ENCODE peak calls at places on chromosome 7, in eight cellular contexts. U is psoas muscle, S is colonic mucosa, I is suprapubic skin, N is cardiac muscle cell, O is tibial nerve, P is RWPE2, Z is BE2C. J is an unnamed sample.

GRCh38 chr7:22885824-22886255 is 63.2 kb upstream of the TOMM7 start:
- DNase-seq in Z (peak; percentile 15), S (no peak), O (no peak), I (no peak), P (no peak), N (no peak), U (no peak), J (peak; percentile 18)

GRCh38 chr7:23689165-23689564 is 9.2 kb downstream of the FAM221A start:
- DNase-seq in P (no peak), O (no peak), S (no peak), U (no peak), I (no peak), N (no peak), Z (no peak), J (no peak)

GRCh38 chr7:137703291-137704010 is 143.3 kb downstream of the DGKI start:
- DNase-seq in I (no peak), Z (no peak), O (no peak), P (no peak), S (no peak), N (no peak), U (no peak), J (no peak)

GRCh38 chr7:129702316-129702715 is 90.8 kb downstream of the NRF1 start:
- DNase-seq in U (no peak), P (no peak), I (no peak), Z (no peak), O (no peak), S (no peak), N (peak; percentile 58), J (no peak)

GRCh38 chr7:18637516-18637915 is 142.0 kb downstream of the HDAC9 start:
- DNase-seq in U (no peak), Z (no peak), N (no peak), I (no peak), O (no peak), P (no peak), S (no peak), J (no peak)

GRCh38 chr7:108083980-108084379 is 46.2 kb downstream of the LAMB4 start:
- DNase-seq in U (no peak), S (no peak), Z (no peak), O (no peak), P (no peak), N (peak; percentile 38), I (no peak), J (peak; percentile 40)

GRCh38 chr7:124762611-124763143 is 2.9 kb downstream of the GPR37 start:
- DNase-seq in S (peak; percentile 66), O (no peak), N (no peak), P (no peak), I (no peak), Z (no peak), U (no peak), J (no peak)

GRCh38 chr7:72925546-72926120 is 738 bp downstream of the POM121 start:
- DNase-seq in O (no peak), U (no peak), I (no peak), P (no peak), N (peak; percentile 46), Z (no peak), S (no peak), J (peak; percentile 53)

GRCh38 chr7:54769203-54769602 is 10.2 kb upstream of the SEC61G start:
- DNase-seq in I (no peak), S (no peak), P (no peak), Z (no peak), N (no peak), U (no peak), O (no peak), J (peak; percentile 23)

GRCh38 chr7:30028749-30029635 is 780 bp downstream of the PLEKHA8 start:
- DNase-seq in O (peak; percentile 32), N (peak; percentile 43), I (peak; percentile 82), P (peak; percentile 60), Z (no peak), U (no peak), S (peak; percentile 63), J (no peak)

GRCh38 chr7:30027915-30028748 is at the start of gene PLEKHA8:
- DNase-seq in O (peak; percentile 75), U (peak; percentile 89), P (peak; percentile 81), I (peak; percentile 93), S (peak; percentile 94), Z (peak; percentile 89), N (peak; percentile 90), J (peak; percentile 71)

GRCh38 chr7:30032310-30033125 is 4.3 kb downstream of the PLEKHA8 start:
- DNase-seq in N (peak; percentile 49), P (no peak), S (no peak), Z (no peak), U (no peak), O (no peak), I (no peak), J (peak; percentile 81)

GRCh38 chr7:30027065-30027456 is 559 bp upstream of the FKBP14 start:
- DNase-seq in U (no peak), S (no peak), P (no peak), N (peak; percentile 47), Z (peak; percentile 11), O (no peak), I (no peak), J (peak; percentile 62)

DNA sequence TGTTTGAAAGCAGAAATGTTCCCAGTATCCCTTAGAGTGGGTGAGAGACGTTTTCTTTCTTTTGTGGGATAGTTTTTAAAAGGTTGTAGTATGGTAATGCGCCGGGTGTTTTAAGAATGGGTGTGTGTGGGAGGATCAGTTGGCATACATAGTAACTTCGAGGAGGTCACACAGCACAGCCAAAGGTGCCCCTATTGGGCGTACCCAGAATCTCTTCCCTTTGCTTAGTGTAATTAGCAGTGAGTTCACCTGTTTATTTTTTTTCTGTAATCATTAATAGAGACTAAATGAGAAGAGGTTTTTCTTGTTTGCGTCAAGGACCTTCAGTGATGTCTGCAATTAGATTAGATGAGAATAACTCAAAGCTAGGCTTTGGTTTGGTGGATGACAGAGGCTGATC is 1.5 kb downstream of the PLEKHA8 start:
- DNase-seq in I (no peak), Z (no peak), P (no peak), N (peak; percentile 16), O (no peak), U (no peak), S (peak; percentile 37), J (no peak)
- H3K4me3 ChIP-seq in I (peak overlapping the region; percentile 85), Z (peak overlapping the region; percentile 83), P (peak overlapping the region; percentile 78), N (peak overlapping the region; percentile 88), O (no peak overlapping the region), U (peak overlapping the region; percentile 94), S (peak overlapping the region; percentile 93), J (peak overlapping the region; percentile 88)

DNA sequence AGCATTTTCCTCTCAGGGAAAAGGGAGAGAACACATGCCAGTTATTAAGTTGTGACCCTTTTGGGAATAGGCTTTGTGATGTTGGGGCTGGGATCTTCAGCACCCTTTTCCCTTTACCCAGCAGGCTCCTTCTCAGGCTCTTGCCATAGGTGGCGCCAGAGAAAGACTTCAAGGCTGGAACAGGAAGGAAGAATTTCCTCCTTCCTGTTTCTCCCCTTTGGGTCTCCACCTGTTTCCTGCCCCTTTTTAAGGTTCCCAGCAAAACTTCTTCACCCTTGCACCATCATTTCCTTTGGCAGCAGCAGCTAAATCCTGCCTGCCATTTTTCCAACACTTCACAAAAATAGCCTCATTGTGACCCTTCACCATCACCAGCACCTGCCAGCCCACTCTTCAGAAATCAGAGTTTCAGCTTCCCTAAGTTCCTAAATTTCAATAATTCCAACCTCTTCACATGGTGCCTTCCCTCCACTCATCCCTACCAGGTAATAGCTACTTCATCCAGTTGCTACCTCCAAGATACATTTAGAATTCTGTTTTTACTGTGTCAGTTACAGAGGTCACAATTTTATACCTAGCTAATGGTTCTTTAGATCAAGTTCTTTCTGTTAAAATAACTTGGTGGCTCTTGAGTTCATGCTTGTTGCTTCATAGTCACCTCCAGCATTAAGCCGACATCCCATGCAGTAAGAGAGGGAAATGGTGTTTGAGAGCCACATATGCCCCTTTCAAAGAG is 22.4 kb upstream of the FOXK1 start:
- DNase-seq in P (no peak), N (no peak), O (no peak), I (no peak), S (no peak), U (no peak), Z (peak; percentile 40), J (no peak)
- TF ChIP-seq CTCF in P (no peak), N (no peak), O (no peak), I (no peak), S (no peak), U (no peak), Z (peak; percentile 47), J (peak; percentile 25)

DNA sequence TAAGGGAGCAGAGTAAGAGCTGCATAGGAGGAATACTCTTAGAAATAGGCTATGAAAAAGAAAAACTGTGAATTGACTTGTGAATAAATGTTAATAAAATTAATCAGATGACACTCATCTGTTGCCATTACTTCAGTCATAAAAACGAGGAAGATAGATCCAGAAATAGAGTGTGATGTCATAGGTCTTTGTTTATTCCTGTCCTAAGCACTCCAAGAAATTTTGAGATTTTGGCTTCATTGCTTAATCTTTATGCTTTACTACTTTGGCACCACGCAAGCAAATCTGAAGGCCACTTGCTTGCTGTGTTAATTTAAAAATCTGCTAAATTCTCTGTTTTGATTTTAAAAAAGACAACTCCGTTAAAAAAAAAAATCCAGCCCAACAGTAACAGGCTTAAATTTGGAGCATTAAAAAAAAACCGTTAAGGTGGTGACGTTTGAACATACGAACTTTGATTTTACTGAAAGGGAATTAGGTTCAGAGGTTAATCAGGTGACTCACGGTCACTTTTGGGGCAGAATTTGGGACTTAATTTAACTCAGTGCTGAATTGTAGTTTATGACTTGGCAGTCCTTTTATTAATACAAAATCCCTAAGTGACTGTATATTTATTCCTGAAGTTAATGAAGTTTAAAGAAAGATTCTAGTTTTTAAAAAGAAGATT is 3.4 kb downstream of the IFRD1 start:
- DNase-seq in O (no peak), P (no peak), Z (no peak), U (no peak), S (no peak), N (peak; percentile 65), I (no peak), J (peak; percentile 84)
- H3K4me3 ChIP-seq in O (no peak overlapping the region), P (no peak overlapping the region), Z (peak overlapping the region; percentile 2), U (peak overlapping the region; percentile 97), S (no peak overlapping the region), N (no peak overlapping the region), I (peak overlapping the region; percentile 71), J (no peak overlapping the region)

GRCh38 chr7:20504060-20504459 is 111.4 kb upstream of the ABCB5 start:
- DNase-seq in Z (no peak), P (no peak), O (no peak), U (no peak), N (no peak), S (no peak), I (no peak), J (no peak)

GRCh38 chr7:20508109-20508508 is 107.4 kb upstream of the ABCB5 start:
- DNase-seq in O (no peak), N (no peak), I (no peak), Z (no peak), P (no peak), U (no peak), S (no peak), J (no peak)

GRCh38 chr7:20509892-20510645 is 105.4 kb upstream of the ABCB5 start:
- DNase-seq in P (no peak), N (no peak), O (no peak), U (no peak), Z (peak; percentile 34), S (no peak), I (no peak), J (no peak)

GRCh38 chr7:20506175-20506574 is 109.3 kb upstream of the ABCB5 start:
- DNase-seq in P (no peak), Z (no peak), N (no peak), U (no peak), S (no peak), I (no peak), O (no peak), J (no peak)

DNA sequence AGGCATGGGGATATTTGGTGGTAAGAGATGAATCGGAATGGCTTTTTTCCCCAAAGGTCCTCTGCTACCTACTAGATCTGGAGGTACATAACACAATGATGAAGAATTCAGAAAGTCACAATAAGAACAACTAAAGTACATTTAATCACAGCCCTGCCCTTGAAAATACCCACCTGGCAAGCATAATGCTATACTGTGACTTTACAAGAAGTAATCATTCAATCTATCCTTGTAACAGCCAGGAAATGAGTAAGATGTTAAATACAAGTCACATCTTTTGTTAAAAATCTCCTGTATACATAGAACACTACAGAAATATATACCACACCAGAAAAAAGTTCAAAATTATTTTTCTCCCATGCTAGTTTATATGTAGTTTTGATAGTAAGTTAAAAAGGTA is 108.3 kb upstream of the ABCB5 start:
- DNase-seq in N (no peak), I (no peak), O (no peak), S (no peak), U (no peak), P (no peak), Z (no peak), J (no peak)
- TF ChIP-seq CTCF in N (no peak), I (no peak), O (no peak), S (no peak), U (no peak), P (no peak), Z (no peak), J (no peak)

J was measured in fibroblast of mammary gland.